ENCODE peak calls at places on chromosomes 1 and 21, in ten cellular contexts. Z is retinal pigment epithelial cell, D is cardiac fibroblast, G is tibial nerve, M is dorsolateral prefrontal cortex, T is fibroblast of mammary gland, N is PC-3, V is stomach, A is K562, K is endothelial cell of umbilical vein. C is an unnamed sample.

GRCh38 chr1:100430368-100430767 is 78.1 kb downstream of the CDC14A start:
- DNase-seq in Z (no peak), D (no peak), G (no peak), M (no peak), T (no peak), N (peak), V (peak), A (no peak), K (peak), C (no peak)

GRCh38 chr21:34276711-34277425 is 86.9 kb upstream of the KCNE2 start:
- DNase-seq in Z (no peak), D (peak), G (no peak), M (no peak), T (peak), N (peak), V (no peak), A (no peak), K (no peak), C (no peak)

GRCh38 chr1:154952664-154953063 is 3.2 kb downstream of the PBXIP1 start:
- DNase-seq in Z (no peak), D (no peak), G (no peak), M (no peak), T (no peak), N (no peak), V (no peak), A (no peak), K (no peak), C (no peak)

GRCh38 chr1:54397090-54397591 is 9.1 kb downstream of the SSBP3 start:
- DNase-seq in Z (no peak), D (no peak), G (no peak), M (no peak), T (no peak), N (no peak), V (peak), A (no peak), K (no peak), C (no peak)

GRCh38 chr1:119004129-119004527 is 16.0 kb upstream of the TBX15 start:
- DNase-seq in Z (no peak), D (no peak), G (no peak), M (no peak), T (no peak), N (no peak), V (no peak), A (no peak), K (no peak), C (no peak)

GRCh38 chr1:15171271-15171908 is 17.8 kb downstream of the TMEM51 start:
- DNase-seq in Z (no peak), D (no peak), G (no peak), M (no peak), T (no peak), N (no peak), V (no peak), A (no peak), K (no peak), C (no peak)

GRCh38 chr21:38159355-38159754 is 97.4 kb upstream of the KCNJ15 start:
- DNase-seq in Z (peak), D (peak), G (peak), M (no peak), T (peak), N (peak), V (peak), A (peak), K (peak), C (peak)

GRCh38 chr21:37874904-37875780 is 41.1 kb downstream of the KCNJ6 start:
- DNase-seq in Z (no peak), D (no peak), G (no peak), M (no peak), T (no peak), N (no peak), V (no peak), A (no peak), K (no peak), C (no peak)

GRCh38 chr1:200556005-200556404 is 64.5 kb downstream of the KIF14 start:
- DNase-seq in Z (no peak), D (peak), G (no peak), M (no peak), T (peak), N (peak), V (no peak), A (no peak), K (no peak), C (no peak)

GRCh38 chr1:119960501-119960900 is 64.2 kb upstream of the ADAM30 start:
- DNase-seq in Z (no peak), D (peak), G (no peak), M (no peak), T (no peak), N (no peak), V (no peak), A (no peak), K (peak), C (no peak)

GRCh38 chr1:59674605-59675004 is 140.1 kb upstream of the HOOK1 start:
- DNase-seq in Z (no peak), D (peak), G (peak), M (no peak), T (peak), N (no peak), V (no peak), A (no peak), K (peak), C (no peak)

GRCh38 chr21:27382404-27382803 is 415.5 kb upstream of the ADAMTS5 start:
- DNase-seq in Z (no peak), D (peak), G (no peak), M (no peak), T (peak), N (no peak), V (no peak), A (no peak), K (peak), C (no peak)

GRCh38 chr1:51643362-51643761 is 26.5 kb downstream of the OSBPL9 start:
- DNase-seq in Z (no peak), D (no peak), G (no peak), M (no peak), T (peak), N (no peak), V (no peak), A (no peak), K (no peak), C (no peak)

GRCh38 chr21:32004281-32004680 is 131.5 kb downstream of the HUNK start:
- DNase-seq in Z (no peak), D (no peak), G (no peak), M (no peak), T (no peak), N (no peak), V (no peak), A (no peak), K (no peak), C (no peak)

GRCh38 chr1:49051647-49052046 is 275.0 kb upstream of the BEND5 start:
- DNase-seq in Z (peak), D (no peak), G (no peak), M (no peak), T (no peak), N (no peak), V (no peak), A (no peak), K (no peak), C (no peak)

GRCh38 chr1:4659247-4659646 is 4.8 kb downstream of the AJAP1 start:
- DNase-seq in Z (no peak), D (no peak), G (no peak), M (no peak), T (no peak), N (no peak), V (no peak), A (no peak), K (no peak), C (no peak)

GRCh38 chr1:201094829-201095228 is 17.4 kb downstream of the CACNA1S start:
- DNase-seq in Z (no peak), D (no peak), G (no peak), M (no peak), T (no peak), N (no peak), V (no peak), A (no peak), K (no peak), C (no peak)

DNA sequence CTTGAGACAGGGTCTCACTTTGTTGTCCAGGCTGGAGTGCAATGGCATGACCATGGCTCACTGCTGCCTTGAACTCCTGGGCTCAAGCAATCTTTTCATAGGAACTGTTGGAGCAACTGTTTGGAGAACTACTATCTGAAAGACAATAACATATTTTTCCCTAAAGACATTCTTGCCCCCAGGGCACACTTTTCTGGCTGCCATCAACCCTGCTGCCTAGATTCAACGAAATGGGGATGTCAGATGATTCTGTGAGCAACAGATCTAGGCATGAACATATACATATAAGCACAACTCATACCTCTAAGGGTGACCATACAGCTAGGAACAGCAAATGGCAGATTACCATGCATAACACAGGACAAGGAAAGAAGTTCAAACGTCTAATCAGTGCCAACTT is 27.4 kb downstream of the JAK1 start:
- DNase-seq in Z (no peak), D (no peak), G (no peak), M (no peak), T (no peak), N (no peak), V (no peak), A (no peak), K (no peak), C (no peak)
- H3K4me3 ChIP-seq in Z (no peak), D (no peak), G (no peak), M (no peak), T (no peak), N (no peak), V (no peak), A (no peak), K (no peak), C (no peak)

GRCh38 chr21:41581592-41582228 is 73.8 kb upstream of the TMPRSS2 start:
- DNase-seq in Z (no peak), D (no peak), G (no peak), M (no peak), T (no peak), N (no peak), V (peak), A (no peak), K (no peak), C (no peak)

GRCh38 chr21:41583274-41583790 is 75.4 kb upstream of the TMPRSS2 start:
- DNase-seq in Z (no peak), D (no peak), G (no peak), M (no peak), T (no peak), N (peak), V (peak), A (no peak), K (no peak), C (no peak)

GRCh38 chr21:41582866-41583265 is 74.9 kb upstream of the TMPRSS2 start:
- DNase-seq in Z (no peak), D (no peak), G (no peak), M (no peak), T (no peak), N (no peak), V (peak), A (no peak), K (no peak), C (no peak)

GRCh38 chr21:41580758-41581554 is 73.0 kb upstream of the TMPRSS2 start:
- DNase-seq in Z (no peak), D (no peak), G (no peak), M (no peak), T (no peak), N (peak), V (peak), A (no peak), K (no peak), C (no peak)

DNA sequence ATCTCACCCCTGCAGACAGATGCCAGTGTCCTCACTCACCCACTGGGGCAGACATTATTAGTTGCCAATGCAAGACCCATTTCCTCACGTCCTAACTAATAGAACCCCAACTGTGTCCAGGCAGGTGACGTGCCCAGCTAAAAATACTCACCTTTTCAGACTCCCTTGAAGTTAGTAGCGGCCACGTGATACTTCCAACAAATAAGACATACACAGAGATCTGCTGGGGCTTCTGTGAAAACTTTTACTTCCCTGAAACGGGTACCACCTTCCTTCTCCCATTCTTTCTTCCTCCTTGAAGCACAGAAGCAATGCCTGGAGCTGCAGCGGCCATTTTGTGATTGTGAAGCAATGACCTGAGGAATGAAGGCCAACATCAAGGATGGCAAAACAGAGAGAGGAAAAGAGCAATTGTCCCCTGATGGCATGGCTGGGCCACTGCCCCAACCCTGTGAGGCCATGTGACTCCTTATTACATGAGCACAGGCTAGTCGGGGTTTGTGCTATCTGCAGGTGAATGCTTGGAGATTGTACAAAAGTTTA is 74.4 kb upstream of the TMPRSS2 start:
- DNase-seq in Z (no peak), D (no peak), G (no peak), M (no peak), T (no peak), N (no peak), V (peak), A (no peak), K (no peak), C (no peak)
- H3K4me3 ChIP-seq in Z (no peak), D (no peak), G (no peak), M (no peak), T (no peak), N (no peak), V (no peak), A (no peak), K (no peak), C (no peak)

GRCh38 chr1:29392486-29393450 is 156.4 kb downstream of the PTPRU start:
- DNase-seq in Z (no peak), D (no peak), G (no peak), M (no peak), T (no peak), N (no peak), V (no peak), A (no peak), K (no peak), C (no peak)

GRCh38 chr1:29392036-29392435 is 155.7 kb downstream of the PTPRU start:
- DNase-seq in Z (no peak), D (no peak), G (no peak), M (no peak), T (no peak), N (no peak), V (no peak), A (no peak), K (no peak), C (no peak)

GRCh38 chr1:29390075-29390474 is 153.8 kb downstream of the PTPRU start:
- DNase-seq in Z (no peak), D (no peak), G (no peak), M (no peak), T (no peak), N (no peak), V (no peak), A (no peak), K (no peak), C (no peak)

GRCh38 chr1:29390491-29391361 is 154.4 kb downstream of the PTPRU start:
- DNase-seq in Z (no peak), D (no peak), G (no peak), M (no peak), T (no peak), N (no peak), V (no peak), A (no peak), K (no peak), C (no peak)

DNA sequence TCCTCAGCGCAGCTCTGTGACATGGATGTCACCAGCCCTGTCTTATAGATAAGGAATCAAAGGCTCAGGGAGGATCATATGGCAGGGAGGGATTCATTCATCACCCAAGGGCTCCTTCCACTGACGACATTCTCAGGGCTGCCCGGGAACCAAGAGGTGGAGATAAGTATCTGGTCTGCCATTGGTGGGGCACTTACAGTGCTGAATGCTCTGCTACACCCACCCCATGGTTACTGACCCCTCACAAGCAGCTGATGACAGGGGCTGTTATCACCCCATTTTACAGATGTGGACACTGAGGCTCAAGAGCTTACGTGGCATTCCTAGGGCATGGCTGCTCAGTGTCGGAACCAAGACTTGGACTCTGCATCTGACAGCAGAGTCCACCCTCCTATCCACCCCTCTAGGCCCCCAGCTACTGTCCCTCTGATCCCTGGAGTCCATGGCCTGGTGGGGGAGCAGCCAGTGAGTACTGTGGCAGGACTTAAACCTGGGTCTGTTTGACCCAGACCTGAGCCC is 155.1 kb downstream of the PTPRU start:
- DNase-seq in Z (no peak), D (no peak), G (no peak), M (no peak), T (no peak), N (no peak), V (no peak), A (no peak), K (no peak), C (no peak)
- H3K4me3 ChIP-seq in Z (no peak), D (no peak), G (no peak), M (no peak), T (no peak), N (no peak), V (no peak), A (no peak), K (no peak), C (no peak)

GRCh38 chr1:202187040-202187671 is 6.4 kb upstream of the LGR6 start:
- DNase-seq in Z (no peak), D (no peak), G (no peak), M (no peak), T (no peak), N (no peak), V (no peak), A (no peak), K (no peak), C (no peak)
- H3K4me3 ChIP-seq in Z (no peak), D (no peak), G (no peak), M (no peak), T (no peak), N (no peak), V (no peak), A (no peak), K (no peak), C (no peak)

GRCh38 chr1:151988405-151988851 is 5.2 kb downstream of the S100A10 start:
- DNase-seq in Z (peak), D (peak), G (no peak), M (no peak), T (peak), N (peak), V (no peak), A (peak), K (peak), C (no peak)
- H3K4me3 ChIP-seq in Z (peak), D (peak), G (peak), M (no peak), T (peak), N (peak), V (no peak), A (no peak), K (no peak), C (no peak)

GRCh38 chr1:43421396-43421795 is 31.7 kb downstream of the SZT2 start:
- DNase-seq in Z (no peak), D (no peak), G (no peak), M (no peak), T (no peak), N (no peak), V (no peak), A (no peak), K (no peak), C (no peak)

GRCh38 chr1:43423672-43424550 is 29.8 kb downstream of the HYI start:
- DNase-seq in Z (no peak), D (no peak), G (no peak), M (no peak), T (no peak), N (peak), V (peak), A (peak), K (no peak), C (no peak)

GRCh38 chr1:43420874-43421273 is 31.2 kb downstream of the SZT2 start:
- DNase-seq in Z (no peak), D (no peak), G (no peak), M (no peak), T (no peak), N (no peak), V (no peak), A (no peak), K (no peak), C (no peak)

GRCh38 chr1:43422995-43423671 is 30.6 kb downstream of the HYI start:
- DNase-seq in Z (no peak), D (no peak), G (no peak), M (no peak), T (no peak), N (no peak), V (no peak), A (no peak), K (no peak), C (no peak)

DNA sequence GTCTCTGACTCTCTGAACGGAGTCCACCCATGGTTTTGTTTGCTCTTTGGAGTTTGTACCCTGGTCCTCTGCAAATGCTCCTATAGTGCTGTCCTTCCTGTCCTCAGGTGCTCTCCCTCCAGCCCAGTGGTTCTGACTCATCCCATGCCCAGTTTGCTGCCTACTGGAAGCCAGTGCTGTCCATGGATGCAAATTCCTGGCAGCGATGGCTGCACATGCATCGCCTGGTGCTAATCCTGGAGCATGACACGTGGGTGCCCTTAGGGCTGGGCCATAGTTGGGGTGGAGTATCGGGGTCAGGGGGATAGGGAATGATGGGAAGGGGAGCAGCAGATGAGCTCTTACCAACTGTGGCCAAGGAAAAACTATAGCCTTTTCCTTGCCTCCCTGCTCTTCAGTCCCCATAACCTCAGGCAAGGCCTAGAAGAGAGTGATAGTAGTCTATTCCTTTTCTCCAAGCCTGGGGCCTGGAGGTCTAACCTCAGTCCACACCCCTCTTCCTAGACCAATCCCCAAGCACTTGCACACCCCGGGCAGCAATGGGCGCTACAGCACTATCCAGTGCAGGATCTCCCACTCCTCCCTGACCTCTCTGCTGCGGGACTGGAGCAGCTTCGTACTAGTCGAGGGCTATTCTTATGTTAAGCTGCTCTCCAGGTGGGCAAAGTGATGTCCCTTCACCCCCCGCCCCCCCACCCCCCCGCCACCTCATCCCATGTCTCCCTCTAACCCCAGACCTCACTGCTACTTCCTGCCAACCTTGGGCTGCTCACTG is 31.6 kb downstream of the HYI start:
- DNase-seq in Z (no peak), D (no peak), G (no peak), M (no peak), T (no peak), N (no peak), V (no peak), A (no peak), K (no peak), C (peak)
- H3K4me3 ChIP-seq in Z (no peak), D (no peak), G (no peak), M (no peak), T (no peak), N (no peak), V (no peak), A (no peak), K (no peak), C (no peak)

GRCh38 chr1:1599030-1599916 is 662 bp downstream of the FNDC10 start:
- DNase-seq in Z (no peak), D (peak), G (no peak), M (no peak), T (peak), N (peak), V (no peak), A (peak), K (no peak), C (no peak)
- H3K4me3 ChIP-seq in Z (no peak), D (peak), G (peak), M (peak), T (no peak), N (no peak), V (peak), A (peak), K (no peak), C (peak)